ENCODE peak calls at places on chromosomes 3 and 15, in six cellular contexts. Q is heart right ventricle, H is neural progenitor cell, E is fibroblast of lung, P is body of pancreas, U is lung. J is an unnamed sample. For H3K4me1, the result is how much of the 10 kb centered on the place peaks cover.

GRCh38 chr3:64686446-64686908 is 1.3 kb downstream of the ADAMTS9 start:
- DNase-seq in Q (peak), H (peak), E (peak), P (peak), U (peak), J (peak)

GRCh38 chr3:193499801-193500485 is 54.8 kb downstream of the ATP13A4 start:
- DNase-seq in Q (no peak), H (no peak), E (no peak), P (no peak), U (no peak), J (no peak)

GRCh38 chr3:136512391-136512790 is 239.8 kb downstream of the STAG1 start:
- DNase-seq in Q (no peak), H (no peak), E (peak), P (no peak), U (no peak), J (no peak)

GRCh38 chr15:99631256-99631655 is 65.5 kb downstream of the MEF2A start:
- DNase-seq in Q (no peak), H (no peak), E (no peak), P (no peak), U (no peak), J (no peak)

GRCh38 chr15:68303134-68303533 is 25.6 kb downstream of the FEM1B start:
- DNase-seq in Q (no peak), H (no peak), E (no peak), P (no peak), U (no peak), J (peak)

GRCh38 chr15:39628821-39629220 is 47.9 kb downstream of the THBS1 start:
- DNase-seq in Q (no peak), H (no peak), E (no peak), P (no peak), U (no peak), J (no peak)

GRCh38 chr15:69074011-69074842 is 59.7 kb downstream of the NOX5 start:
- DNase-seq in Q (peak), H (peak), E (peak), P (peak), U (peak), J (peak)

GRCh38 chr3:33212406-33212805 is 6.2 kb downstream of the SUSD5 start:
- DNase-seq in Q (no peak), H (no peak), E (no peak), P (no peak), U (no peak), J (no peak)

GRCh38 chr3:59908700-59909099 is 858.9 kb upstream of the CFAP20DC start:
- DNase-seq in Q (no peak), H (no peak), E (no peak), P (no peak), U (no peak), J (no peak)

GRCh38 chr3:13785351-13785750 is 94.5 kb downstream of the WNT7A start:
- DNase-seq in Q (no peak), H (peak), E (no peak), P (no peak), U (no peak), J (no peak)

GRCh38 chr3:59559721-59560514 is 510.1 kb upstream of the CFAP20DC start:
- DNase-seq in Q (no peak), H (peak), E (peak), P (no peak), U (no peak), J (no peak)

GRCh38 chr15:68700395-68701123 is 120.1 kb downstream of the ANP32A start:
- DNase-seq in Q (peak), H (peak), E (peak), P (no peak), U (no peak), J (peak)

GRCh38 chr15:32682569-32682968 is 35.2 kb upstream of the GREM1 start:
- DNase-seq in Q (no peak), H (no peak), E (peak), P (no peak), U (no peak), J (no peak)

GRCh38 chr15:39132071-39132470 is 448.8 kb upstream of the THBS1 start:
- DNase-seq in Q (no peak), H (no peak), E (no peak), P (no peak), U (no peak), J (no peak)

GRCh38 chr3:176867681-176868663 is 329.3 kb downstream of the TBL1XR1 start:
- DNase-seq in Q (no peak), H (no peak), E (no peak), P (peak), U (peak), J (no peak)

GRCh38 chr15:27843146-27843545 is 256.0 kb downstream of the OCA2 start:
- DNase-seq in Q (no peak), H (no peak), E (no peak), P (no peak), U (no peak), J (peak)

GRCh38 chr3:8505621-8506020 is 4.0 kb downstream of the LMCD1 start:
- DNase-seq in Q (no peak), H (no peak), E (no peak), P (peak), U (no peak), J (no peak)

GRCh38 chr3:62845996-62846395 is 29.2 kb downstream of the CADPS start:
- DNase-seq in Q (no peak), H (no peak), E (no peak), P (no peak), U (no peak), J (no peak)

GRCh38 chr3:43468141-43468540 is 153.7 kb downstream of the ANO10 start:
- DNase-seq in Q (no peak), H (no peak), E (no peak), P (no peak), U (no peak), J (no peak)

GRCh38 chr3:87228316-87228715 is 1.2 kb downstream of the CHMP2B start:
- DNase-seq in Q (no peak), H (peak), E (peak), P (no peak), U (no peak), J (no peak)

GRCh38 chr15:86079491-86080266 is at the start of gene AGBL1:
- DNase-seq in Q (no peak), H (peak), E (no peak), P (no peak), U (peak), J (no peak)

GRCh38 chr15:85379403-85380131 is 836 bp upstream of the AKAP13 start:
- DNase-seq in Q (no peak), H (peak), E (no peak), P (peak), U (peak), J (no peak)

GRCh38 chr3:78562318-78562717 is 1205.5 kb downstream of the ROBO1 start:
- DNase-seq in Q (no peak), H (no peak), E (no peak), P (no peak), U (no peak), J (no peak)

GRCh38 chr3:73586190-73586589 is 38.6 kb downstream of the PDZRN3 start:
- DNase-seq in Q (no peak), H (no peak), E (no peak), P (no peak), U (no peak), J (no peak)

GRCh38 chr15:90075420-90076289 is 26.6 kb downstream of the IDH2 start:
- DNase-seq in Q (no peak), H (no peak), E (peak), P (peak), U (no peak), J (no peak)

GRCh38 chr3:10928396-10928960 is 64.1 kb upstream of the SLC6A1 start:
- DNase-seq in Q (no peak), H (no peak), E (no peak), P (peak), U (no peak), J (no peak)

GRCh38 chr15:80462111-80462510 is 57.9 kb downstream of the ARNT2 start:
- DNase-seq in Q (no peak), H (no peak), E (no peak), P (no peak), U (no peak), J (no peak)

GRCh38 chr3:99614768-99615167 is 23.6 kb upstream of the COL8A1 start:
- DNase-seq in Q (no peak), H (no peak), E (no peak), P (no peak), U (no peak), J (no peak)

DNA sequence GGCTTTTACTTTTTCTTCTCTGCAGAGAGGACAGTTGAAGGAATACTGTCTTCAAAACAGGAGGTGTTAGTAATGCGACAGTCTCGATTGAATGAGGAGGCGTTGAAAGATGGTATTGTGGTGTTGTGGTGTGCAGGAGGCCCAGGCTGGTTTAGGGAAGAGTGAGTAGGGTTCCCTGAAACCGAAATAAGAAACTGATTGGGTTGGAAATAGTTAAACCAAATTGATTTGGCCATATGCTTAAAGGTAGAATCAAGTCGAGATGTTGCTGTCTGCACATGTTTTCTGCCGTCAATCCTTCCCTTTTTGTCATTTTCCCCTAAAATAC is 848 bp downstream of the ATP6V1A start:
- DNase-seq in Q (no peak), H (peak), E (peak), P (no peak), U (no peak), J (no peak)
- H3K4me1 ChIP-seq in Q (under half), H (under half), E (under half), P (under half), U (under half), J (under half)

GRCh38 chr3:112640864-112641751 is at the start of gene CCDC80:
- DNase-seq in Q (no peak), H (peak), E (peak), P (no peak), U (no peak), J (no peak)

GRCh38 chr3:112643621-112644236 is 2.8 kb upstream of the CCDC80 start:
- DNase-seq in Q (no peak), H (no peak), E (no peak), P (no peak), U (no peak), J (no peak)

GRCh38 chr3:112640333-112640863 is 545 bp downstream of the CCDC80 start:
- DNase-seq in Q (no peak), H (peak), E (peak), P (no peak), U (no peak), J (peak)

GRCh38 chr3:112644453-112644852 is 3.5 kb upstream of the CCDC80 start:
- DNase-seq in Q (no peak), H (no peak), E (no peak), P (no peak), U (no peak), J (no peak)

GRCh38 chr3:112642912-112643506 is 2.1 kb upstream of the CCDC80 start:
- DNase-seq in Q (peak), H (peak), E (peak), P (peak), U (peak), J (peak)
- H3K4me1 ChIP-seq in Q (under half), H (half or more), E (under half), P (under half), U (under half), J (under half)

DNA sequence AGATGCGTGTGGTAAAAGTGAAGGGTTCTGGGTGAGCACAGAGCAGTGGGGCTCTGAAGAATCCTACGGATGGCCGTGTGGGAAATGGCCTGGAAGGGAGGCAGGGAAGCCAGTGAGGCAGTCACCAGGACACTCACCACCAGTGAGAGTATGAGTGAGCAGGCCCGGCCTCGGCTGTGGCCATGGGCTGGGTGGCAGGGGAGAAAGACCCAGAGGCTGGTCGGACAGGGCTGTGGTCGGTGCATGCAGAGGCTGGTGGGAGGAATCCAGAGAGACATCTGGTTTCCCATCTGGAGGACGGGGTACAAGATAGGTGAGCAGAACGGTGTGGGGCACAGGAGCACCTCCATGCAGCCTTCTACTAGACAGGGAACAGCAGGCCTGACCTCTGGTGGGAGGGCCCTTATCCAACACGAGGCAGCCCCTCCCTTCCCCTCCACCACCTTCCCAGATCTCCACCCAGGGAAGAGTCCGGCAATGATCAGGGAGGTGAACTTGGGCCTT is 10.1 kb downstream of the PCSK6 start:
- DNase-seq in Q (no peak), H (no peak), E (no peak), P (no peak), U (no peak), J (no peak)
- H3K4me1 ChIP-seq in Q (under half), H (under half), E (under half), P (under half), U (under half), J (under half)

GRCh38 chr15:67105065-67105951 is 39.9 kb downstream of the SMAD3 start:
- DNase-seq in Q (no peak), H (no peak), E (peak), P (peak), U (peak), J (peak)

GRCh38 chr15:67103869-67104268 is 38.5 kb downstream of the SMAD3 start:
- DNase-seq in Q (no peak), H (no peak), E (no peak), P (no peak), U (no peak), J (no peak)

GRCh38 chr15:67103021-67103420 is 37.6 kb downstream of the SMAD3 start:
- DNase-seq in Q (no peak), H (no peak), E (no peak), P (no peak), U (no peak), J (no peak)

GRCh38 chr15:67103432-67103831 is 38.0 kb downstream of the SMAD3 start:
- DNase-seq in Q (no peak), H (no peak), E (no peak), P (no peak), U (no peak), J (no peak)

DNA sequence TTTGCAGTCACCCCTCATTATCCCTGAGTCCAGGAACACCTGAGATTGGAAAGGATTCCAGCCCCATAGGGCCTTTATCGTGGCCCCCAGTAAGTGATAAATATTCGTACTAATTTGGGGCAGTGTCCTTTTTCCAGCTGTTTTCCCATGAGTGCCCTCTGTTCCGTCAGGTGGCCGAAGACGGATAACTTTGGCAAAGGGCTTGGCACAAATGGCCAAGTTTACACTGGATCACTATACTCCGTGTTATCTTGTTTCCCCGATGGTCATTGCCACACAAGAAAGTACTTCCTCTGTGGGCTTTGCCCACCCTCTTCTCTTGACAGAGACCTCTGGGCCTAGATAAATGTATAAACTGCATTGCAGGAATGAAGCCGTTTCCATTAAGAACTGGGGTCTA is 39.1 kb downstream of the SMAD3 start:
- DNase-seq in Q (no peak), H (no peak), E (no peak), P (no peak), U (no peak), J (no peak)
- H3K4me1 ChIP-seq in Q (under half), H (under half), E (half or more), P (half or more), U (under half), J (under half)

GRCh38 chr3:131914090-131914691 is 120.6 kb downstream of the CPNE4 start:
- DNase-seq in Q (no peak), H (no peak), E (no peak), P (no peak), U (no peak), J (no peak)
- H3K4me1 ChIP-seq in Q (under half), H (under half), E (under half), P (under half), U (under half), J (under half)

J was measured in right atrium auricular region.